ENCODE peak calls at places on chromosomes 3 and 15, in nine cellular contexts. C is ovary, M is GM12865, U is hepatocyte, W is astrocyte, G is heart left ventricle, V is upper lobe of right lung, P is H9, B is HFFc6. R is an unnamed sample.

GRCh38 chr3:67414740-67415139 is 239.7 kb downstream of the SUCLG2 start:
- DNase-seq in C (no peak), M (no peak), U (no peak), W (no peak), G (no peak), V (no peak), P (no peak), B (no peak), R (no peak)

GRCh38 chr3:132083159-132083558 is 48.3 kb upstream of the CPNE4 start:
- DNase-seq in C (no peak), M (no peak), U (no peak), W (no peak), G (no peak), V (no peak), P (no peak), B (no peak), R (no peak)

GRCh38 chr3:8327739-8328138 is 173.9 kb upstream of the LMCD1 start:
- DNase-seq in C (no peak), M (no peak), U (no peak), W (no peak), G (no peak), V (no peak), P (no peak), B (no peak), R (no peak)

GRCh38 chr15:72857331-72858065 is 73.9 kb upstream of the ADPGK start:
- DNase-seq in C (no peak), M (no peak), U (no peak), W (no peak), G (no peak), V (no peak), P (no peak), B (no peak), R (peak; percentile 1)

GRCh38 chr15:32844118-32844711 is 126.4 kb downstream of the GREM1 start:
- DNase-seq in C (no peak), M (peak; percentile 45), U (peak; percentile 28), W (no peak), G (no peak), V (no peak), P (no peak), B (peak; percentile 30), R (peak; percentile 33)

GRCh38 chr15:32669870-32670623 is 28.5 kb downstream of the SCG5 start:
- DNase-seq in C (no peak), M (no peak), U (peak; percentile 23), W (no peak), G (no peak), V (no peak), P (peak; percentile 58), B (peak; percentile 71), R (no peak)

GRCh38 chr15:55695432-55695831 is 47.5 kb downstream of the PRTG start:
- DNase-seq in C (no peak), M (no peak), U (no peak), W (no peak), G (no peak), V (no peak), P (no peak), B (no peak), R (no peak)

GRCh38 chr3:83843716-83844115 is 1115.1 kb upstream of the CADM2 start:
- DNase-seq in C (no peak), M (no peak), U (no peak), W (peak; percentile 67), G (no peak), V (no peak), P (no peak), B (no peak), R (no peak)

GRCh38 chr3:68771683-68772082 is 160.7 kb downstream of the TAFA4 start:
- DNase-seq in C (no peak), M (no peak), U (no peak), W (no peak), G (no peak), V (no peak), P (no peak), B (no peak), R (no peak)

GRCh38 chr3:54857343-54857742 is 70.5 kb downstream of the LRTM1 start:
- DNase-seq in C (no peak), M (no peak), U (no peak), W (no peak), G (no peak), V (no peak), P (no peak), B (no peak), R (no peak)
- TF ChIP-seq CTCF in C (no peak), M (no peak), U (no peak), W (no peak), G (no peak), V (no peak), P (no peak), B (no peak), R (no peak)

DNA sequence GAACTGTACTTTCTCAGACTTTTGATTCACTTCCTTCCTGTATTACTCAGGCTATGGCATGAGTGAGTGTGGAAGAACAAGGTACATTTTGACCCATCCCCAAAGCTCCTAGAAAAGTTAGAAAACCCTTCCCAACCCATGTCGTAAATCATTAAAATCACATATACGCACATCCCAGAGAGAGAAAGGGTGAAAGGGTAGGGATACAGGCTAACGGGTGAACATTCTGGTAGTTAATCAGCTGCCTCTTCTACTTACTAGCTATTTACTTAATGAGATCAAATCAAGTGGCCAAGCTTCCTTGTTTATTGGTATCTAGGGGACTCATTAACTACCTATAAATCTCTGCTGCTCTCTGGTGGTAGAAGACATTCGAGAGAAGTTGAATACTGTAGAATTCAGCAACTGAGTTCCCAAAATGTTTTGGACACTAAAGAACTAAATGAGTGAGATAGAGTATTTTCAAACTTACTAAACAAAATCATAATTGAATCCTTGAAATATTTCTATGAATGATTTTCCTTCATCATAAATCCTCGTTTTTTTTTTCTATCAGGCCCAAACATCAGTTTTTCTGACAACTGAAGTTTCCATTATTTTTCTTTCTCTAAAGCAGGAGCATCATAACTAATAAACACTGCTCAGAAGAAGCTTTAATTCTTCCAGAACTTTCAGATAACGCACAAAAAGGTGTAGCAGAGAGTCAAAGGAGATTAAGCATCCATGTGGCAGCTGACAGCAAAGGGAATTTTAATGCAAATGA is 124.2 kb downstream of the IMPG2 start:
- DNase-seq in C (no peak), M (peak; percentile 19), U (peak; percentile 72), W (peak; percentile 31), G (no peak), V (no peak), P (no peak), B (peak; percentile 68), R (no peak)
- TF ChIP-seq CTCF in C (no peak), M (no peak), U (peak; percentile 79), W (peak; percentile 46), G (peak; percentile 73), V (peak; percentile 66), P (peak; percentile 78), B (peak; percentile 91), R (peak; percentile 20)

GRCh38 chr15:98648654-98649537 is 557 bp downstream of the IGF1R start:
- DNase-seq in C (peak; percentile 76), M (peak; percentile 74), U (peak; percentile 79), W (peak; percentile 26), G (peak; percentile 78), V (peak; percentile 81), P (no peak), B (peak; percentile 30), R (peak; percentile 45)
- TF ChIP-seq CTCF in C (no peak), M (peak; percentile 16), U (peak; percentile 27), W (no peak), G (no peak), V (peak; percentile 11), P (no peak), B (peak; percentile 32), R (no peak)

GRCh38 chr15:48877630-48878595 is at the start of gene EID1:
- DNase-seq in C (peak; percentile 94), M (peak; percentile 97), U (peak; percentile 97), W (peak; percentile 91), G (peak; percentile 96), V (peak; percentile 96), P (peak; percentile 94), B (peak; percentile 90), R (peak; percentile 90)
- TF ChIP-seq CTCF in C (no peak), M (no peak), U (no peak), W (no peak), G (no peak), V (no peak), P (no peak), B (no peak), R (no peak)